ENCODE peak calls at places on chromosomes 2 and 18, in ten cellular contexts. Z is thoracic aorta, E is foreskin fibroblast, K is stomach, D is A549, C is epithelial cell of esophagus, P is upper lobe of left lung, S is neural progenitor cell, Y is mammary epithelial cell, M is endothelial cell. A is an unnamed sample.

GRCh38 chr18:77115461-77115907 is 17.1 kb downstream of the MBP start:
- DNase-seq in D (no peak), C (no peak), M (no peak), S (no peak), P (no peak), K (no peak), Z (no peak), E (no peak), Y (no peak), A (no peak)

GRCh38 chr2:128668946-128669345 is 350.3 kb upstream of the HS6ST1 start:
- DNase-seq in P (no peak), Z (no peak), M (no peak), Y (peak), E (no peak), D (no peak), S (no peak), K (no peak), C (no peak), A (no peak)

GRCh38 chr2:240994161-240994896 is 4.1 kb upstream of the SNED1 start:
- DNase-seq in S (no peak), M (no peak), E (no peak), K (no peak), Z (no peak), Y (no peak), C (no peak), P (peak), D (no peak), A (no peak)

GRCh38 chr2:175414872-175415487 is 233.5 kb upstream of the ATP5MC3 start:
- DNase-seq in D (peak), Z (no peak), K (peak), E (peak), P (no peak), Y (peak), M (peak), C (peak), S (peak), A (peak)

GRCh38 chr2:59167514-59167913 is 926.4 kb upstream of the FANCL start:
- DNase-seq in E (no peak), M (no peak), Z (no peak), Y (no peak), D (no peak), K (no peak), P (no peak), C (no peak), S (no peak), A (no peak)

GRCh38 chr2:40208478-40208877 is 243.4 kb downstream of the SLC8A1 start:
- DNase-seq in P (no peak), S (no peak), D (no peak), M (no peak), Y (no peak), E (no peak), K (no peak), Z (no peak), C (no peak), A (no peak)

GRCh38 chr2:122960727-122961641 is 1064.1 kb upstream of the CNTNAP5 start:
- DNase-seq in S (no peak), Z (no peak), K (no peak), E (peak), P (no peak), M (no peak), Y (peak), C (peak), D (no peak), A (peak)

GRCh38 chr2:234249006-234249405 is 198.5 kb downstream of the SPP2 start:
- DNase-seq in E (no peak), K (no peak), C (no peak), S (no peak), D (no peak), Y (no peak), P (no peak), Z (no peak), M (no peak), A (no peak)

GRCh38 chr18:68714356-68714706 is 577 bp downstream of the TMX3 start:
- DNase-seq in Y (no peak), C (peak), E (peak), M (peak), P (no peak), D (peak), K (no peak), S (peak), Z (no peak), A (no peak)

GRCh38 chr2:235445116-235445515 is 48.7 kb upstream of the AGAP1 start:
- DNase-seq in M (no peak), S (no peak), C (no peak), Y (no peak), P (no peak), Z (no peak), D (no peak), E (no peak), K (no peak), A (no peak)

GRCh38 chr2:151070253-151070652 is 191.4 kb downstream of the RBM43 start:
- DNase-seq in K (no peak), Z (no peak), M (no peak), P (no peak), Y (no peak), E (no peak), S (no peak), D (no peak), C (no peak), A (no peak)
- TF ChIP-seq CTCF in K (no peak), Z (no peak), M (no peak), P (no peak), Y (no peak), E (no peak), S (no peak), D (no peak), C (no peak), A (no peak)

DNA sequence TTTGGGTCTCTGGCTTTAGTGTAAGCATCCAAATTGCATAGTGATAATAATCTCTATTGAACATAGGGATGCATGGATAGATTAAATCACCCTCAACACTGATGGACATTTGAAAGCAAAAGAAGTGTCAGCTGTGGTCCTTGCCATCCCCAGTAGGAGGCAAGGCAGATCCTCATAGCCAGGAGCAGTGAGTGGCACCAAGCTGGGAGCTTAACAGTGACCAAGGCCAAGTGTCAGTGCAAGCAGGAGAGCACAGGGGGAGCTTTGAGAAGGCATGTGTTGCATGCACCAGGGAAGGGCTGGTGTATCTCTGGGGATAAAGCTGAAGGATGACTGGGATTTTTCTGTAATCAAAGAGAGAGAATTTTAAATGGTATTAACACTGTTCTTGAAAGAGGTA is 14.7 kb downstream of the SLC14A1 start:
- DNase-seq in D (no peak), S (no peak), P (no peak), C (no peak), M (no peak), Y (no peak), E (no peak), Z (no peak), K (no peak), A (no peak)
- TF ChIP-seq CTCF in D (no peak), S (no peak), P (no peak), C (no peak), M (no peak), Y (no peak), E (no peak), Z (no peak), K (no peak), A (no peak)

GRCh38 chr18:36187826-36188721 is 777 bp downstream of the MOCOS start:
- DNase-seq in Y (peak), E (peak), S (peak), Z (no peak), M (peak), D (no peak), K (peak), P (peak), C (peak), A (peak)

GRCh38 chr18:36189486-36189885 is 2.2 kb downstream of the MOCOS start:
- DNase-seq in S (no peak), E (no peak), P (no peak), C (no peak), K (no peak), D (no peak), Z (no peak), M (no peak), Y (no peak), A (no peak)

GRCh38 chr18:36186461-36187137 is 698 bp upstream of the MOCOS start:
- DNase-seq in Y (peak), S (peak), C (peak), K (peak), P (peak), M (peak), E (peak), Z (no peak), D (no peak), A (peak)

GRCh38 chr18:36187138-36187825 is at the start of gene MOCOS:
- DNase-seq in K (peak), M (peak), D (peak), Z (no peak), P (peak), E (peak), Y (peak), S (peak), C (peak), A (peak)

GRCh38 chr18:36188912-36189311 is 1.6 kb downstream of the MOCOS start:
- DNase-seq in K (no peak), E (no peak), C (no peak), Y (no peak), Z (no peak), M (no peak), D (no peak), S (peak), P (no peak), A (peak)
- TF ChIP-seq CTCF in K (no peak), E (no peak), C (no peak), Y (no peak), Z (no peak), M (no peak), D (no peak), S (no peak), P (no peak), A (no peak)

DNA sequence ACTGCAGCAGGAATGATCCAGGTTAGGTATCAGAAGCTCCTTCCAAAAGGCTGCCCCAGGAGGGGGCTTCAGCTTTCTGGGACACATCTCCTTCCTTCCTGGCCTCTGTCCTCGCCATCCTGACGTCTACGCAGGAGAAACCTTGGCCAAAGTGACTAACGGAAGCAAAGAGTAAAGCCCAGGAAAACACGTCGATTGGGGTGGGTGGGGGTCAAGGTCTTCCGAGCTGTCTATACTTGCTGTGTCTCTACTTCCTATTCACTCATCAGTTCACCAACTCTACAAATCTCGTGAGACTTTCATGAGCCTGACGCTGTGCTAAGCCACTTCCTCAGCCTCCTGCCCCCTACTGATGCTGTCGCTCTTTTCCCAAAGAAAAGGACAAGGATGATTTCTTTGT is 212.6 kb downstream of the TNS1 start:
- DNase-seq in S (no peak), M (no peak), D (no peak), E (no peak), K (no peak), P (no peak), C (no peak), Z (no peak), Y (no peak), A (no peak)
- TF ChIP-seq CTCF in S (no peak), M (no peak), D (no peak), E (no peak), K (no peak), P (no peak), C (no peak), Z (no peak), Y (no peak), A (no peak)

DNA sequence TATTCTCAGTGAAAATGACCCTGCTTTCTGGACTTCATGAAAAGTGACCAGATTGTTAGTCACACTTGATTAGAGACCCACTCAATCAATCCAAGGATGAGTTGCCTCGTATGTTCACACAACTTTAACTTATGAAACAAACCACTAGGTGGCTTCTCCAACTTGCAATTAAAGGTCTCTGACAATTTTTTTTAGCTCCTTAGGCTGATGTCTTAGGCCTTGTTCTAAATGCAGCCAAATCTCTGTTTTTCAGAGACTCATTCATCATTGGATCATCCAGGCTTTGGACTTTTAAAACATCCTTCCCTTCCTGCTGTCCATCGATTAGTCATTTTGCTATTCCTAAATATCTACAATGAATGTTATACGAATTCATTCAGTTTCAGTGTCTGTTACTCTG is 63.3 kb downstream of the MREG start:
- DNase-seq in E (peak), K (no peak), S (peak), M (no peak), Z (no peak), D (peak), C (peak), Y (peak), P (no peak), A (peak)
- TF ChIP-seq CTCF in E (peak), K (peak), S (peak), M (peak), Z (peak), D (peak), C (peak), Y (peak), P (peak), A (peak)

GRCh38 chr18:50986360-50987087 is 18.7 kb downstream of the ELAC1 start:
- DNase-seq in D (no peak), Y (no peak), C (peak), S (no peak), Z (no peak), E (peak), K (no peak), P (no peak), M (no peak), A (no peak)

GRCh38 chr18:50987261-50987660 is 19.4 kb downstream of the ELAC1 start:
- DNase-seq in E (no peak), Z (no peak), S (no peak), M (no peak), D (no peak), Y (no peak), K (no peak), C (no peak), P (no peak), A (no peak)

GRCh38 chr18:50982086-50982801 is 14.4 kb downstream of the ELAC1 start:
- DNase-seq in Z (no peak), P (no peak), K (no peak), S (no peak), D (no peak), Y (no peak), C (peak), E (no peak), M (no peak), A (no peak)

GRCh38 chr18:50981381-50981780 is 13.5 kb downstream of the ELAC1 start:
- DNase-seq in K (no peak), E (no peak), C (peak), M (no peak), Z (no peak), D (no peak), S (no peak), Y (no peak), P (no peak), A (no peak)

GRCh38 chr18:50982802-50983179 is 15.0 kb downstream of the ELAC1 start:
- DNase-seq in S (no peak), Z (no peak), P (no peak), Y (no peak), C (no peak), K (no peak), E (peak), M (no peak), D (no peak), A (no peak)
- TF ChIP-seq CTCF in S (no peak), Z (no peak), P (no peak), Y (peak), C (no peak), K (no peak), E (peak), M (peak), D (no peak), A (no peak)

DNA sequence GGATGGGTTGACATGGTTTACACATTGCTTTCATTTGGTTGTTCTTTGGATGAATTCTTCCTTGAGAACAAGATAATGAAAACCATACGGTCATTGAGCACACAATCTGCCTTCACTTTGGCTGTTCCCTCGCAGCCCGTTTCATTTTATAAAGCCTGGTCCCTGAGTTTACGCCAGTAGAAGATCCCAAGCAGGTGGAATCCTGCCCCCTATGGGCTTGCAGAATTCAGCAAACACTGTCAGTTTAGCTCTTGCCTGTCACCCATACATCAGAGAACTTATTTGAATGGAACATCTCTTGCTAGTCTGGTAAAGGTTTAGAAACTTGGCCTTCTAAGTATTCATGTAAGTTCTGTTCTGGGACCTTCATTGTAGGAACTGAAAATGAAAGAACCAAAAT is 666.4 kb upstream of the ZEB2 start:
- DNase-seq in S (peak), P (no peak), C (no peak), E (peak), K (no peak), D (no peak), Z (no peak), Y (no peak), M (no peak), A (no peak)
- TF ChIP-seq CTCF in S (peak), P (no peak), C (no peak), E (no peak), K (no peak), D (no peak), Z (no peak), Y (no peak), M (no peak), A (no peak)

DNA sequence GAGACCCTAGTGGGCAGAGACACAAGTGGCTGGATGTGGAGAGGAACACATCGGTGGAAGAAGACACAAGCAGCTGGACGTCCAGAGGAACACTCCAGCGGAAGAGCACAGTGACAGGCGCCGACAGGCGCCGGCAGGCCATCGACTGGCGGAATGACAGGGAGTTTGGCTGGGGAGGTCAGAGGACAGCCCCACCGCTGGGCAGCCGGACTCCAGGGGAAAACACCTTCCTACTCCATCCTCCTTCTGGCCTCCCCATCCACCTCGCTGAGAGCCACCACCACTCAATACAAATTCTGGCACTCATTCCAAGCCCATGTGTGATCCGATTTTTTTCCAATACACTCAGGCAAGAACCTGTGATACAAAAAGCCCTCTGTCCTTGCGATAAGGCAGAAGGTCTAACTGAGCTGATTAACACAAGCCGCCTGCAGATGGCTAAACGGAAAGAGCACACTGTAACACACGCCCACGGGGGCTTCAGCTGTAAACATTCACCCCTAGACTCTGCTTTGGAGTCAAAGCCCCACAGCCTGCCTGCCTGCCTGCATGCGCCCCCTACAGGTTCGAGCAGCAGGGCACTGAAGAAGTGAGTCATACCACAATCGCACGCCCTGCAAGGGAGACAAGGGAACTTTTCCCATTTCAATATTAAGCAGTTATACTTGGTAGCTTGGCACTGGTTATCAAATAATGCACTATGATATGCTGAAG is 50.2 kb upstream of the LRP1B start:
- DNase-seq in Z (no peak), P (peak), S (peak), K (no peak), D (no peak), M (peak), E (peak), C (peak), Y (peak), A (peak)
- TF ChIP-seq CTCF in Z (no peak), P (no peak), S (peak), K (no peak), D (peak), M (peak), E (peak), C (peak), Y (peak), A (peak)

A was measured in MCF 10A.